ENCODE peak calls at places on chromosomes 7 and 10, in seven cellular contexts. W, F, C, D, K, R and A are unnamed samples.
A peak's percentile ranks its signal among the peaks of the same experiment; 100 is the strongest.

GRCh38 chr7:150962743-150963399 is 15.2 kb downstream of the KCNH2 start:
- DNase-seq in W (peak; percentile 29), F (no peak), C (peak; percentile 75), D (no peak), K (no peak), R (peak; percentile 37), A (peak; percentile 29)

GRCh38 chr10:32239770-32240169 is 107.2 kb downstream of the EPC1 start:
- DNase-seq in W (peak; percentile 87), F (no peak), C (no peak), D (no peak), K (no peak), R (peak; percentile 69), A (no peak)

GRCh38 chr7:8260871-8261707 is 878 bp downstream of the ICA1 start:
- DNase-seq in W (no peak), F (no peak), C (peak; percentile 82), D (peak; percentile 70), K (peak; percentile 27), R (no peak), A (no peak)

GRCh38 chr7:12124028-12124427 is 87.1 kb upstream of the TMEM106B start:
- DNase-seq in W (no peak), F (no peak), C (no peak), D (no peak), K (no peak), R (no peak), A (no peak)

GRCh38 chr7:35993113-35993512 is 159.9 kb upstream of the EEPD1 start:
- DNase-seq in W (peak; percentile 48), F (no peak), C (no peak), D (no peak), K (no peak), R (no peak), A (no peak)

GRCh38 chr7:94654764-94655561 is 970 bp downstream of the SGCE start:
- DNase-seq in W (peak; percentile 68), F (no peak), C (no peak), D (no peak), K (no peak), R (peak; percentile 48), A (no peak)

GRCh38 chr7:149329265-149329664 is 67.3 kb downstream of the ZNF783 start:
- DNase-seq in W (no peak), F (no peak), C (no peak), D (no peak), K (no peak), R (no peak), A (no peak)

GRCh38 chr7:139860090-139860773 is 31.2 kb downstream of the TBXAS1 start:
- DNase-seq in W (no peak), F (no peak), C (no peak), D (no peak), K (no peak), R (no peak), A (no peak)

GRCh38 chr7:98084631-98085030 is 22.0 kb upstream of the LMTK2 start:
- DNase-seq in W (no peak), F (no peak), C (peak; percentile 6), D (no peak), K (no peak), R (no peak), A (no peak)

GRCh38 chr7:102439963-102440795 is 6.8 kb downstream of the ORAI2 start:
- DNase-seq in W (peak; percentile 84), F (peak; percentile 47), C (no peak), D (no peak), K (peak; percentile 72), R (peak; percentile 79), A (no peak)

GRCh38 chr10:74008212-74008731 is 10.4 kb downstream of the VCL start:
- DNase-seq in W (peak; percentile 74), F (peak; percentile 85), C (no peak), D (no peak), K (no peak), R (peak; percentile 78), A (no peak)

GRCh38 chr10:123135415-123136141 is at the start of gene HMX3:
- DNase-seq in W (peak; percentile 51), F (no peak), C (no peak), D (no peak), K (no peak), R (peak; percentile 23), A (peak; percentile 18)

GRCh38 chr10:10293431-10293830 is 724.2 kb upstream of the CELF2 start:
- DNase-seq in W (no peak), F (no peak), C (no peak), D (no peak), K (no peak), R (no peak), A (no peak)

GRCh38 chr10:119686465-119687191 is 35.4 kb downstream of the BAG3 start:
- DNase-seq in W (peak; percentile 92), F (no peak), C (peak; percentile 94), D (peak; percentile 86), K (peak; percentile 65), R (peak; percentile 89), A (peak; percentile 70)

GRCh38 chr7:19772858-19773337 is 519 bp downstream of the TMEM196 start:
- DNase-seq in W (peak; percentile 24), F (no peak), C (peak; percentile 66), D (no peak), K (no peak), R (peak; percentile 5), A (no peak)

GRCh38 chr7:128264477-128264876 is 23.4 kb downstream of the LEP start:
- DNase-seq in W (no peak), F (no peak), C (peak; percentile 44), D (no peak), K (no peak), R (no peak), A (no peak)

GRCh38 chr10:87987206-87987605 is 123.8 kb downstream of the PTEN start:
- DNase-seq in W (no peak), F (no peak), C (no peak), D (no peak), K (no peak), R (no peak), A (no peak)

GRCh38 chr7:90625562-90625961 is 29.4 kb downstream of the CDK14 start:
- DNase-seq in W (peak; percentile 71), F (no peak), C (no peak), D (no peak), K (peak; percentile 23), R (peak; percentile 42), A (no peak)

GRCh38 chr7:52540041-52540440 is 495.4 kb upstream of the POM121L12 start:
- DNase-seq in W (no peak), F (no peak), C (no peak), D (no peak), K (no peak), R (no peak), A (no peak)

GRCh38 chr7:122311719-122312118 is 7.2 kb upstream of the FEZF1 start:
- DNase-seq in W (no peak), F (no peak), C (peak; percentile 60), D (no peak), K (no peak), R (no peak), A (no peak)

GRCh38 chr7:46319841-46320240 is 398.8 kb upstream of the IGFBP3 start:
- DNase-seq in W (peak; percentile 55), F (no peak), C (no peak), D (no peak), K (no peak), R (peak; percentile 7), A (no peak)

GRCh38 chr7:94701555-94701973 is 45.6 kb upstream of the SGCE start:
- DNase-seq in W (peak; percentile 82), F (peak; percentile 12), C (no peak), D (no peak), K (no peak), R (peak; percentile 52), A (no peak)

GRCh38 chr10:47330804-47331203 is 8.6 kb downstream of the GDF2 start:
- DNase-seq in W (no peak), F (no peak), C (no peak), D (no peak), K (no peak), R (no peak), A (no peak)

GRCh38 chr7:100568936-100569844 is 4.5 kb downstream of the SAP25 start:
- DNase-seq in W (peak; percentile 36), F (no peak), C (no peak), D (no peak), K (peak; percentile 32), R (no peak), A (peak; percentile 19)
- H3K4me3 ChIP-seq in W (no peak overlapping the region), F (no peak overlapping the region), C (peak overlapping the region; percentile 41), D (peak overlapping the region; percentile 65), K (peak overlapping the region; percentile 46), R (no peak overlapping the region), A (peak overlapping the region; percentile 30)

GRCh38 chr10:80200259-80200658 is 5.1 kb downstream of the ANXA11 start:
- DNase-seq in W (no peak), F (no peak), C (no peak), D (no peak), K (no peak), R (no peak), A (no peak)
- H3K4me3 ChIP-seq in W (no peak overlapping the region), F (no peak overlapping the region), C (no peak overlapping the region), D (no peak overlapping the region), K (no peak overlapping the region), R (no peak overlapping the region), A (no peak overlapping the region)

DNA sequence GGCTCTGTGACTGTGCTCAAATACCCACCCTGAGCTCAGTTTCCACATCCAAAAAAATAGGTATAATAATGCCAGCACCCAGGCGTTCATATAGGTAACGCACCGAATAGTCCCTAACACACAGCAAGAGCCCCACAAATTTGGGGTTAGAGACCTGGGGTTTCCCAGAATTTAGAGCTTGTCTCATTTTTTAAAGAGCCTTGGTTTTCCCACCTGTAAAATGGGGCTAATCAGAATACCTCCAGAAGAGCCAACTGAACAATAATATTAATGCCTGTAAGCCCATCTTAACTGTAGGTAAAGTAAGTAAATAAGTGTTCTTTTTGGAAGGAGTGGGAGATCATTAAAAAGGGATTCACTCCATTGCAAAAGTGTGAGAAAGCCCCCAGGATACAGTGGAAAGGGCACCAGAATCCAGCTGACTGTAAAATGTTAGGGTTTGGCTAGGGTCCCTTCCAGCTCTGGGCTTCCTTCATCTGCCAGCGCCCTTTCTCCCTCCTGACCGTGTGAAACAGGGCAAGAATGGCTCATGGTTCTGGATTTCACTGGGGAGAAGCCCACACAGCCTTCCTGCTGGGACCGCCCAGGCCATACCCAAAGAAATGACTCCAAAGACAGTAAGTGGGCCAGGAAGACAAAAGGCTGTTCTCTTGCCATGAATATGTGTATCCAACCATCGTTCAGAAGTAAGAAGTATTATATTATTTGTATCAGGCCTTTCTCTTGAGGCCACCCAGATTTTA is 2.1 kb downstream of the MTURN start:
- DNase-seq in W (no peak), F (no peak), C (no peak), D (no peak), K (no peak), R (no peak), A (no peak)
- H3K4me3 ChIP-seq in W (peak overlapping the region; percentile 94), F (peak overlapping the region; percentile 81), C (peak overlapping the region; percentile 89), D (peak overlapping the region; percentile 97), K (peak overlapping the region; percentile 91), R (peak overlapping the region; percentile 98), A (no peak overlapping the region)

GRCh38 chr7:134601459-134601858 is 45.2 kb upstream of the BPGM start:
- DNase-seq in W (no peak), F (no peak), C (no peak), D (no peak), K (no peak), R (no peak), A (no peak)

GRCh38 chr7:134594877-134595276 is 46.0 kb downstream of the AKR1B15 start:
- DNase-seq in W (no peak), F (no peak), C (no peak), D (no peak), K (no peak), R (no peak), A (no peak)

GRCh38 chr7:134593530-134594392 is 44.9 kb downstream of the AKR1B15 start:
- DNase-seq in W (peak; percentile 96), F (peak; percentile 44), C (peak; percentile 59), D (peak; percentile 80), K (peak; percentile 54), R (peak; percentile 95), A (no peak)

GRCh38 chr7:134602921-134603394 is 43.7 kb upstream of the BPGM start:
- DNase-seq in W (peak; percentile 57), F (no peak), C (no peak), D (no peak), K (no peak), R (peak; percentile 28), A (no peak)

GRCh38 chr7:134599371-134599770 is 47.3 kb upstream of the BPGM start:
- DNase-seq in W (peak; percentile 53), F (no peak), C (no peak), D (no peak), K (no peak), R (no peak), A (no peak)
- H3K4me3 ChIP-seq in W (no peak overlapping the region), F (no peak overlapping the region), C (no peak overlapping the region), D (no peak overlapping the region), K (no peak overlapping the region), R (no peak overlapping the region), A (no peak overlapping the region)